ENCODE peak calls at places on chromosome 17, in nine cellular contexts. One of them, this sample, is unnamed.

GRCh38 chr17:17645961-17646360 is 35.3 kb upstream of the RAI1 start:
- DNase-seq in SW 1271: no peak
- DNase-seq in RKO: no peak
- DNase-seq in T-helper 17 cell: no peak
- DNase-seq in EL: peak
- DNase-seq in activated CD4-positive, alpha-beta T cell treated with anti-CD3 and anti-CD28 coated beads, Interleukin-2, amount 10 ng/mL, durations not matched to agents 7 days and 5 days: no peak
- DNase-seq in RCC 7860: no peak
- DNase-seq in EH: peak
- DNase-seq in Calu3: no peak
- DNase-seq in this sample: no peak

GRCh38 chr17:40024901-40025300 is 9.7 kb downstream of the CSF3 start:
- DNase-seq in RCC 7860: no peak
- DNase-seq in SW 1271: no peak
- DNase-seq in activated CD4-positive, alpha-beta T cell treated with anti-CD3 and anti-CD28 coated beads, Interleukin-2, amount 10 ng/mL, durations not matched to agents 7 days and 5 days: no peak
- DNase-seq in EL: peak
- DNase-seq in RKO: no peak
- DNase-seq in Calu3: no peak
- DNase-seq in T-helper 17 cell: no peak
- DNase-seq in EH: peak
- DNase-seq in this sample: no peak

GRCh38 chr17:45428954-45429337 is 3.7 kb downstream of the ARHGAP27 start:
- DNase-seq in Calu3: no peak
- DNase-seq in SW 1271: no peak
- DNase-seq in T-helper 17 cell: no peak
- DNase-seq in RKO: no peak
- DNase-seq in EH: no peak
- DNase-seq in EL: no peak
- DNase-seq in activated CD4-positive, alpha-beta T cell treated with anti-CD3 and anti-CD28 coated beads, Interleukin-2, amount 10 ng/mL, durations not matched to agents 7 days and 5 days: no peak
- DNase-seq in RCC 7860: no peak
- DNase-seq in this sample: no peak

GRCh38 chr17:489758-490329 is 137.2 kb upstream of the RPH3AL start:
- DNase-seq in EL: peak
- DNase-seq in activated CD4-positive, alpha-beta T cell treated with anti-CD3 and anti-CD28 coated beads, Interleukin-2, amount 10 ng/mL, durations not matched to agents 7 days and 5 days: peak
- DNase-seq in Calu3: peak
- DNase-seq in EH: peak
- DNase-seq in T-helper 17 cell: peak
- DNase-seq in SW 1271: no peak
- DNase-seq in RCC 7860: peak
- DNase-seq in RKO: no peak
- DNase-seq in this sample: no peak

GRCh38 chr17:29526322-29526721 is 40.5 kb downstream of the ABHD15 start:
- DNase-seq in EH: no peak
- DNase-seq in T-helper 17 cell: no peak
- DNase-seq in RCC 7860: no peak
- DNase-seq in Calu3: no peak
- DNase-seq in activated CD4-positive, alpha-beta T cell treated with anti-CD3 and anti-CD28 coated beads, Interleukin-2, amount 10 ng/mL, durations not matched to agents 7 days and 5 days: no peak
- DNase-seq in SW 1271: no peak
- DNase-seq in EL: no peak
- DNase-seq in RKO: no peak
- DNase-seq in this sample: no peak

GRCh38 chr17:4256952-4257351 is 6.8 kb downstream of the ANKFY1 start:
- DNase-seq in RCC 7860: peak
- DNase-seq in EL: peak
- DNase-seq in EH: peak
- DNase-seq in RKO: peak
- DNase-seq in activated CD4-positive, alpha-beta T cell treated with anti-CD3 and anti-CD28 coated beads, Interleukin-2, amount 10 ng/mL, durations not matched to agents 7 days and 5 days: no peak
- DNase-seq in SW 1271: no peak
- DNase-seq in Calu3: no peak
- DNase-seq in T-helper 17 cell: no peak
- DNase-seq in this sample: no peak

GRCh38 chr17:75572713-75573539 is 14.7 kb upstream of the MYO15B start:
- DNase-seq in Calu3: no peak
- DNase-seq in EL: no peak
- DNase-seq in SW 1271: no peak
- DNase-seq in EH: no peak
- DNase-seq in RKO: no peak
- DNase-seq in RCC 7860: no peak
- DNase-seq in activated CD4-positive, alpha-beta T cell treated with anti-CD3 and anti-CD28 coated beads, Interleukin-2, amount 10 ng/mL, durations not matched to agents 7 days and 5 days: no peak
- DNase-seq in T-helper 17 cell: no peak
- DNase-seq in this sample: no peak

GRCh38 chr17:79809530-79810137 is 12.8 kb upstream of the CBX8 start:
- DNase-seq in activated CD4-positive, alpha-beta T cell treated with anti-CD3 and anti-CD28 coated beads, Interleukin-2, amount 10 ng/mL, durations not matched to agents 7 days and 5 days: no peak
- DNase-seq in EH: no peak
- DNase-seq in RCC 7860: no peak
- DNase-seq in Calu3: peak
- DNase-seq in T-helper 17 cell: no peak
- DNase-seq in EL: no peak
- DNase-seq in SW 1271: no peak
- DNase-seq in RKO: no peak
- DNase-seq in this sample: no peak

GRCh38 chr17:27956601-27957445 is 63.7 kb upstream of the LYRM9 start:
- DNase-seq in EH: peak
- DNase-seq in RCC 7860: no peak
- DNase-seq in EL: no peak
- DNase-seq in RKO: no peak
- DNase-seq in Calu3: no peak
- DNase-seq in activated CD4-positive, alpha-beta T cell treated with anti-CD3 and anti-CD28 coated beads, Interleukin-2, amount 10 ng/mL, durations not matched to agents 7 days and 5 days: no peak
- DNase-seq in SW 1271: no peak
- DNase-seq in T-helper 17 cell: no peak
- DNase-seq in this sample: no peak

GRCh38 chr17:14297161-14297851 is 3.6 kb upstream of the HS3ST3B1 start:
- DNase-seq in EL: peak
- DNase-seq in T-helper 17 cell: peak
- DNase-seq in activated CD4-positive, alpha-beta T cell treated with anti-CD3 and anti-CD28 coated beads, Interleukin-2, amount 10 ng/mL, durations not matched to agents 7 days and 5 days: peak
- DNase-seq in Calu3: peak
- DNase-seq in EH: peak
- DNase-seq in SW 1271: no peak
- DNase-seq in RCC 7860: no peak
- DNase-seq in RKO: no peak
- DNase-seq in this sample: no peak

GRCh38 chr17:29567362-29568330 is 809 bp upstream of the ABHD15 start:
- DNase-seq in RKO: peak
- DNase-seq in Calu3: peak
- DNase-seq in EH: peak
- DNase-seq in activated CD4-positive, alpha-beta T cell treated with anti-CD3 and anti-CD28 coated beads, Interleukin-2, amount 10 ng/mL, durations not matched to agents 7 days and 5 days: peak
- DNase-seq in EL: peak
- DNase-seq in SW 1271: peak
- DNase-seq in T-helper 17 cell: peak
- DNase-seq in RCC 7860: no peak
- DNase-seq in this sample: no peak

GRCh38 chr17:49680314-49680713 is 2.4 kb upstream of the SPOP start:
- DNase-seq in Calu3: no peak
- DNase-seq in RCC 7860: no peak
- DNase-seq in activated CD4-positive, alpha-beta T cell treated with anti-CD3 and anti-CD28 coated beads, Interleukin-2, amount 10 ng/mL, durations not matched to agents 7 days and 5 days: no peak
- DNase-seq in EL: no peak
- DNase-seq in RKO: no peak
- DNase-seq in SW 1271: no peak
- DNase-seq in EH: no peak
- DNase-seq in T-helper 17 cell: no peak
- DNase-seq in this sample: no peak

GRCh38 chr17:55577011-55577586 is 65.8 kb upstream of the SMIM36 start:
- DNase-seq in activated CD4-positive, alpha-beta T cell treated with anti-CD3 and anti-CD28 coated beads, Interleukin-2, amount 10 ng/mL, durations not matched to agents 7 days and 5 days: peak
- DNase-seq in EL: peak
- DNase-seq in SW 1271: no peak
- DNase-seq in RCC 7860: peak
- DNase-seq in T-helper 17 cell: no peak
- DNase-seq in RKO: peak
- DNase-seq in Calu3: peak
- DNase-seq in EH: peak
- DNase-seq in this sample: no peak

GRCh38 chr17:20097362-20097761 is 88.2 kb downstream of the SPECC1 start:
- DNase-seq in RCC 7860: no peak
- DNase-seq in Calu3: no peak
- DNase-seq in T-helper 17 cell: no peak
- DNase-seq in EL: no peak
- DNase-seq in SW 1271: no peak
- DNase-seq in EH: no peak
- DNase-seq in RKO: no peak
- DNase-seq in activated CD4-positive, alpha-beta T cell treated with anti-CD3 and anti-CD28 coated beads, Interleukin-2, amount 10 ng/mL, durations not matched to agents 7 days and 5 days: no peak
- DNase-seq in this sample: no peak

GRCh38 chr17:20073056-20073979 is 64.2 kb downstream of the SPECC1 start:
- DNase-seq in T-helper 17 cell: no peak
- DNase-seq in RCC 7860: no peak
- DNase-seq in Calu3: no peak
- DNase-seq in RKO: no peak
- DNase-seq in EL: no peak
- DNase-seq in SW 1271: no peak
- DNase-seq in EH: no peak
- DNase-seq in activated CD4-positive, alpha-beta T cell treated with anti-CD3 and anti-CD28 coated beads, Interleukin-2, amount 10 ng/mL, durations not matched to agents 7 days and 5 days: peak
- DNase-seq in this sample: no peak

GRCh38 chr17:35617505-35617904 is 30.4 kb downstream of the AP2B1 start:
- DNase-seq in Calu3: no peak
- DNase-seq in RKO: no peak
- DNase-seq in T-helper 17 cell: no peak
- DNase-seq in SW 1271: no peak
- DNase-seq in RCC 7860: no peak
- DNase-seq in activated CD4-positive, alpha-beta T cell treated with anti-CD3 and anti-CD28 coated beads, Interleukin-2, amount 10 ng/mL, durations not matched to agents 7 days and 5 days: no peak
- DNase-seq in EL: no peak
- DNase-seq in EH: no peak
- DNase-seq in this sample: no peak

GRCh38 chr17:67493811-67494210 is 116.7 kb downstream of the PITPNC1 start:
- DNase-seq in activated CD4-positive, alpha-beta T cell treated with anti-CD3 and anti-CD28 coated beads, Interleukin-2, amount 10 ng/mL, durations not matched to agents 7 days and 5 days: no peak
- DNase-seq in EH: no peak
- DNase-seq in T-helper 17 cell: no peak
- DNase-seq in EL: no peak
- DNase-seq in SW 1271: no peak
- DNase-seq in RKO: no peak
- DNase-seq in Calu3: no peak
- DNase-seq in RCC 7860: no peak
- DNase-seq in this sample: no peak

GRCh38 chr17:29240477-29240876 is 6.2 kb upstream of the CRYBA1 start:
- DNase-seq in SW 1271: peak
- DNase-seq in EL: peak
- DNase-seq in activated CD4-positive, alpha-beta T cell treated with anti-CD3 and anti-CD28 coated beads, Interleukin-2, amount 10 ng/mL, durations not matched to agents 7 days and 5 days: no peak
- DNase-seq in RKO: no peak
- DNase-seq in Calu3: no peak
- DNase-seq in T-helper 17 cell: no peak
- DNase-seq in RCC 7860: no peak
- DNase-seq in EH: no peak
- DNase-seq in this sample: no peak

This sample was measured in HS-27A.